ENCODE peak calls at places on chromosomes 6 and 20, in ten cellular contexts. T is transverse colon, Q is heart right ventricle, V is cardiac fibroblast, X is tibial artery, R is lower leg skin, D is kidney, K is fibroblast of pulmonary artery, F is mammary epithelial cell, J is left lung. E is an unnamed sample.

GRCh38 chr6:144066745-144067484 is 28.5 kb downstream of the SF3B5 start:
- DNase-seq in T (no peak), Q (no peak), V (no peak), X (no peak), R (no peak), D (no peak), K (no peak), F (no peak), J (no peak), E (no peak)

GRCh38 chr6:121142093-121142492 is 192.2 kb downstream of the TBC1D32 start:
- DNase-seq in T (no peak), Q (no peak), V (no peak), X (no peak), R (no peak), D (no peak), K (no peak), F (peak), J (no peak), E (no peak)

GRCh38 chr6:37456126-37456525 is 23.1 kb downstream of the CMTR1 start:
- DNase-seq in T (no peak), Q (no peak), V (peak), X (no peak), R (no peak), D (no peak), K (peak), F (peak), J (no peak), E (no peak)

GRCh38 chr20:48788486-48789072 is 39.2 kb downstream of the PREX1 start:
- DNase-seq in T (peak), Q (no peak), V (no peak), X (no peak), R (no peak), D (no peak), K (no peak), F (no peak), J (no peak), E (no peak)

GRCh38 chr20:1934162-1934561 is 39.0 kb downstream of the SIRPA start:
- DNase-seq in T (no peak), Q (no peak), V (peak), X (peak), R (no peak), D (no peak), K (peak), F (peak), J (no peak), E (no peak)

GRCh38 chr6:106026748-106027147 is 59.4 kb upstream of the PRDM1 start:
- DNase-seq in T (no peak), Q (no peak), V (peak), X (no peak), R (no peak), D (no peak), K (no peak), F (peak), J (no peak), E (no peak)

GRCh38 chr6:72267470-72267869 is 354.4 kb upstream of the KCNQ5 start:
- DNase-seq in T (no peak), Q (no peak), V (no peak), X (no peak), R (no peak), D (no peak), K (no peak), F (peak), J (no peak), E (no peak)

GRCh38 chr6:57262901-57263694 is 41.0 kb upstream of the RAB23 start:
- DNase-seq in T (no peak), Q (no peak), V (peak), X (peak), R (no peak), D (no peak), K (peak), F (peak), J (no peak), E (no peak)

GRCh38 chr6:83192456-83192855 is 609 bp downstream of the PGM3 start:
- DNase-seq in T (no peak), Q (no peak), V (peak), X (no peak), R (no peak), D (no peak), K (no peak), F (peak), J (no peak), E (no peak)

GRCh38 chr6:1422290-1422689 is 32.9 kb downstream of the FOXF2 start:
- DNase-seq in T (no peak), Q (no peak), V (no peak), X (no peak), R (no peak), D (no peak), K (no peak), F (no peak), J (no peak), E (no peak)

GRCh38 chr20:54208492-54209044 is 681 bp downstream of the PFDN4 start:
- DNase-seq in T (no peak), Q (no peak), V (peak), X (no peak), R (no peak), D (no peak), K (peak), F (peak), J (no peak), E (no peak)

GRCh38 chr20:8568068-8568467 is 436.0 kb downstream of the PLCB1 start:
- DNase-seq in T (no peak), Q (no peak), V (peak), X (no peak), R (no peak), D (no peak), K (peak), F (no peak), J (no peak), E (no peak)

GRCh38 chr6:105780146-105780860 is 305.8 kb upstream of the PRDM1 start:
- DNase-seq in T (no peak), Q (no peak), V (peak), X (no peak), R (no peak), D (no peak), K (no peak), F (peak), J (no peak), E (no peak)

GRCh38 chr6:131638013-131638412 is 911 bp downstream of the ENPP3 start:
- DNase-seq in T (no peak), Q (no peak), V (no peak), X (no peak), R (no peak), D (no peak), K (no peak), F (no peak), J (no peak), E (no peak)

GRCh38 chr6:169479783-169480495 is 221.9 kb downstream of the WDR27 start:
- DNase-seq in T (no peak), Q (no peak), V (no peak), X (no peak), R (no peak), D (peak), K (no peak), F (no peak), J (no peak), E (no peak)

GRCh38 chr20:58818585-58819285 is 32.0 kb downstream of the GNAS-AS1 start:
- DNase-seq in T (no peak), Q (no peak), V (peak), X (no peak), R (no peak), D (no peak), K (peak), F (peak), J (no peak), E (no peak)

GRCh38 chr6:75436869-75437268 is 56.7 kb downstream of the FILIP1 start:
- DNase-seq in T (peak), Q (peak), V (peak), X (peak), R (peak), D (no peak), K (no peak), F (no peak), J (no peak), E (no peak)

GRCh38 chr6:74656442-74656841 is 549.4 kb downstream of the COL12A1 start:
- DNase-seq in T (no peak), Q (no peak), V (no peak), X (no peak), R (no peak), D (no peak), K (no peak), F (no peak), J (no peak), E (no peak)

DNA sequence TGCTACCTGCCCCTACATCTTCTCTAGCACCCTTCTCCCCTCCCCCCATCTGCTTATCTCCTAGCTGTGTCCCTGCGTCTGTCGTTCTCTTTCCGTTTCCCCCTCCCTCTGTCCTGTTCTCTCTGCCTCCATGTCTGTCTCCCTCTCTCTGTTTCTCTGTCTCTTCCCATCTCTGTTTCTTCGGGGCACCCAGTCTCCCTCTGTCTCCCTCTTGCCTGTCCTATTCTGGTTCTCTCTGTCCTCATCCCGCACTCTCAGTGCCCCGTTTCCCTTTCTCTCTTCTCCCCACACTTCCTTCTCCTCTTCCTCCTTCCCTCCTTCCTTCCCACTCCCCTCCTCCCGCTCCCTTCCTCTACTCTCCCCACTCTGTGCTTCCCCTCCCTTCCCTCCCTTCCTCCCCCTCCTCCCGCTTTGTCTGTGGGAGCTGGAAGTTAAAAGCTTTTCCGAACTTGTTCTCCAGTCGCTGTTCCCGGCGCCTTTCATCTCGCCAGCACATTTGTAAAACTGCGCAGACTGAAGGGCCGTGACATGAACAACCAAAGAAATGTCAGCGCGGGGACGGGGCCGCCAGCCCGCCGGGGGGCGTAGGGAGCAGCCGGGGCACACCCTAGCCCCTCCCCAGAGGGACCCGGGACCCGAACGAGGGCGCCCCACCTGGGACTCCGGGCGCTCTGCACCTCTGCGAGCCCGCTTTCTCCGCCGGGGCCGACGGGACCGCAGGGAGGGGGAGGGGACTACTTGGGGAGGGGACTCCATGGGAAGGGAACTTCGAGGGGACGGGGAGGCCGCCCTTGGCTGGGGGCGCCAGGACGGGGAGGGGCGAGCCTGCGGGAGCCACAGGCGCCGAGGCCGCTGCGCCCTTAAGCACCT is 4.0 kb upstream of the CDH22 start:
- DNase-seq in T (no peak), Q (no peak), V (no peak), X (no peak), R (no peak), D (no peak), K (no peak), F (no peak), J (peak), E (no peak)
- H3K4me3 ChIP-seq in T (no peak), Q (no peak), V (no peak), X (no peak), R (no peak), D (no peak), K (no peak), F (no peak), J (no peak), E (no peak)

DNA sequence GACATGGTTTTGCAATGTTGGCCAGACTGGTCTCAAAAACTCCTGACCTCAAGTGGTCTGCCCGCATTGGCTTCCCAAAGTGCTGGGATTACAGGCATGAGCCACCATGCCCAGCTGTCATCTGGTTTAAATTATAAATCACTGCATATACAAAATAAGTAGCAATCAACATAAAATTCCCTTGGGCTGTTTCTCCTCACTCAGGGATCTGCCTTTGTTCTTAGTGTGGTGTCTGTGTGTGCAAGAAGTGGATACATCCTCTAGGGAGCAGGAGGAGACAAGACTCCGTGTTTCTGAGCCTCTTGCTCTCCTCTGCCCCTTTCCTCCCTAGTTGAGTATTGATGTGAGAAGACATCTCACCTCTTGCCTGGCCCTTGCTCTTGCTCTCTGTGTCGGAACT is 65.2 kb upstream of the ADGRF4 start:
- DNase-seq in T (no peak), Q (no peak), V (peak), X (no peak), R (no peak), D (no peak), K (peak), F (peak), J (no peak), E (no peak)
- TF ChIP-seq CTCF in T (no peak), Q (no peak), V (peak), X (no peak), R (no peak), D (peak), K (no peak), F (peak), J (no peak), E (no peak)

GRCh38 chr6:90217621-90218496 is 78.8 kb downstream of the BACH2 start:
- DNase-seq in T (no peak), Q (no peak), V (no peak), X (no peak), R (no peak), D (no peak), K (no peak), F (no peak), J (peak), E (peak)
- H3K4me3 ChIP-seq in T (no peak), Q (peak), V (peak), X (peak), R (no peak), D (peak), K (peak), F (peak), J (no peak), E (no peak)

GRCh38 chr6:91167846-91168245 is 581.0 kb upstream of the MAP3K7 start:
- DNase-seq in T (no peak), Q (no peak), V (no peak), X (no peak), R (no peak), D (no peak), K (no peak), F (no peak), J (no peak), E (no peak)
- TF ChIP-seq CTCF in T (no peak), Q (no peak), V (no peak), X (no peak), R (no peak), D (no peak), K (peak), F (peak), J (no peak), E (no peak)

GRCh38 chr6:167235005-167235404 is 56.1 kb upstream of the UNC93A start:
- DNase-seq in T (no peak), Q (no peak), V (no peak), X (no peak), R (no peak), D (no peak), K (no peak), F (no peak), J (no peak), E (no peak)

GRCh38 chr6:167238169-167238693 is 52.9 kb upstream of the UNC93A start:
- DNase-seq in T (no peak), Q (no peak), V (no peak), X (no peak), R (no peak), D (no peak), K (no peak), F (no peak), J (no peak), E (no peak)

GRCh38 chr6:167235421-167236238 is 55.5 kb upstream of the UNC93A start:
- DNase-seq in T (no peak), Q (no peak), V (no peak), X (no peak), R (no peak), D (no peak), K (no peak), F (no peak), J (peak), E (no peak)

GRCh38 chr6:167237438-167237837 is 53.7 kb upstream of the UNC93A start:
- DNase-seq in T (no peak), Q (no peak), V (no peak), X (no peak), R (no peak), D (no peak), K (no peak), F (no peak), J (no peak), E (no peak)

GRCh38 chr6:167236239-167236571 is 54.9 kb upstream of the UNC93A start:
- DNase-seq in T (no peak), Q (no peak), V (no peak), X (no peak), R (no peak), D (no peak), K (no peak), F (no peak), J (peak), E (no peak)
- H3K4me3 ChIP-seq in T (no peak), Q (no peak), V (no peak), X (no peak), R (no peak), D (no peak), K (no peak), F (no peak), J (no peak), E (no peak)

E was measured in lower lobe of right lung.